ENCODE peak calls at places on chromosomes 4 and X, in ten cellular contexts. Q is endothelial cell; F is thoracic aorta; W is brain microvascular endothelial cell; K is epithelial cell of esophagus; L is GM04503; A is CD4-positive, CD25-positive, alpha-beta regulatory T cell; X is H4; G is A549; S is SK-N-DZ. N is an unnamed sample.
A peak's percentile ranks its signal among the peaks of the same experiment; 100 is the strongest.

GRCh38 chr4:52028970-52029369 is 8.8 kb upstream of the LRRC66 start:
- DNase-seq in K (peak; percentile 78), S (no peak), W (peak; percentile 45), G (no peak), F (no peak), L (no peak), A (no peak), X (peak; percentile 58), Q (no peak), N (no peak)

GRCh38 chr4:152079543-152080293 is 318.9 kb upstream of the GATB start:
- DNase-seq in S (no peak), G (no peak), A (peak; percentile 90), F (no peak), L (no peak), Q (no peak), X (no peak), W (no peak), K (no peak), N (no peak)

GRCh38 chr4:110475881-110476818 is at the start of gene ENPEP:
- DNase-seq in K (peak; percentile 4), F (no peak), L (no peak), G (no peak), W (peak; percentile 24), A (no peak), X (no peak), S (no peak), Q (no peak), N (peak; percentile 49)

GRCh38 chr4:186204103-186204559 is 12.8 kb downstream of the CYP4V2 start:
- DNase-seq in S (no peak), A (peak; percentile 16), W (peak; percentile 43), F (no peak), Q (no peak), G (no peak), K (peak; percentile 71), L (no peak), X (no peak), N (no peak)

GRCh38 chrX:30570505-30570904 is 7.1 kb downstream of the TASL start:
- DNase-seq in W (peak; percentile 6), S (peak; percentile 1), G (no peak), Q (no peak), F (no peak), K (peak; percentile 20), L (no peak), A (peak; percentile 61), X (no peak), N (peak; percentile 53)

GRCh38 chr4:4270529-4270928 is 19.4 kb downstream of the LYAR start:
- DNase-seq in X (no peak), A (no peak), L (no peak), K (peak; percentile 73), F (no peak), Q (no peak), G (no peak), S (no peak), W (peak; percentile 14), N (no peak)

GRCh38 chrX:21225643-21226042 is 148.6 kb upstream of the CNKSR2 start:
- DNase-seq in X (no peak), S (no peak), A (no peak), K (peak; percentile 51), F (no peak), L (no peak), W (no peak), G (no peak), Q (no peak), N (peak; percentile 7)

GRCh38 chrX:17531500-17531899 is 156.5 kb downstream of the NHS start:
- DNase-seq in A (no peak), Q (no peak), G (no peak), L (no peak), X (no peak), S (no peak), W (no peak), F (no peak), K (no peak), N (no peak)

GRCh38 chr4:187732524-187732923 is 263.0 kb upstream of the ZFP42 start:
- DNase-seq in S (no peak), Q (no peak), W (no peak), L (no peak), G (no peak), X (no peak), A (no peak), K (peak; percentile 2), F (no peak), N (no peak)

GRCh38 chr4:81747242-81747930 is 275.7 kb upstream of the RASGEF1B start:
- DNase-seq in S (no peak), X (peak; percentile 13), G (no peak), W (no peak), Q (no peak), F (no peak), K (no peak), L (no peak), A (no peak), N (peak; percentile 3)

GRCh38 chr4:122118243-122118642 is 33.9 kb upstream of the BLTP1 start:
- DNase-seq in G (no peak), F (no peak), W (no peak), L (no peak), Q (no peak), A (no peak), S (no peak), K (no peak), X (no peak), N (no peak)

GRCh38 chr4:133186210-133186609 is 37.1 kb downstream of the PCDH10 start:
- DNase-seq in F (no peak), G (no peak), X (no peak), Q (no peak), A (no peak), W (no peak), L (no peak), K (no peak), S (no peak), N (no peak)

N was measured in DMS53.